ENCODE peak calls at places on chromosomes 5 and 9, in nine cellular contexts. O is upper lobe of right lung; K is lower leg skin; G is CD8-positive, alpha-beta T cell; D is endothelial cell; Y is heart left ventricle; X is choroid plexus epithelial cell; H is BE2C; P is left ventricle myocardium inferior. U is an unnamed sample.

GRCh38 chr5:69032009-69032408 is 61.8 kb upstream of the SLC30A5 start:
- DNase-seq in O (no peak), K (no peak), G (no peak), D (no peak), Y (no peak), X (no peak), H (no peak), P (no peak), U (no peak)

GRCh38 chr5:139849942-139850341 is 54.3 kb downstream of the PSD2 start:
- DNase-seq in O (no peak), K (no peak), G (no peak), D (no peak), Y (no peak), X (no peak), H (peak; percentile 1), P (no peak), U (no peak)

GRCh38 chr5:138354926-138355378 is 2.5 kb downstream of the KDM3B start:
- DNase-seq in O (no peak), K (no peak), G (no peak), D (peak; percentile 16), Y (no peak), X (peak; percentile 94), H (peak; percentile 39), P (no peak), U (peak; percentile 32)

GRCh38 chr5:7529880-7530279 is 133.9 kb downstream of the ADCY2 start:
- DNase-seq in O (no peak), K (no peak), G (no peak), D (no peak), Y (no peak), X (no peak), H (no peak), P (no peak), U (no peak)

GRCh38 chr9:17116400-17116837 is 18.4 kb upstream of the CNTLN start:
- DNase-seq in O (no peak), K (no peak), G (no peak), D (no peak), Y (no peak), X (peak; percentile 67), H (no peak), P (no peak), U (no peak)

GRCh38 chr9:109068764-109069163 is 51.0 kb downstream of the TMEM245 start:
- DNase-seq in O (no peak), K (no peak), G (no peak), D (no peak), Y (no peak), X (no peak), H (no peak), P (no peak), U (no peak)

GRCh38 chr9:100379862-100380261 is 27.1 kb upstream of the TEX10 start:
- DNase-seq in O (no peak), K (no peak), G (no peak), D (no peak), Y (no peak), X (peak; percentile 93), H (no peak), P (no peak), U (no peak)

GRCh38 chr9:15834541-15834940 is 281.7 kb downstream of the CCDC171 start:
- DNase-seq in O (no peak), K (no peak), G (no peak), D (no peak), Y (no peak), X (peak; percentile 82), H (peak; percentile 44), P (no peak), U (no peak)

DNA sequence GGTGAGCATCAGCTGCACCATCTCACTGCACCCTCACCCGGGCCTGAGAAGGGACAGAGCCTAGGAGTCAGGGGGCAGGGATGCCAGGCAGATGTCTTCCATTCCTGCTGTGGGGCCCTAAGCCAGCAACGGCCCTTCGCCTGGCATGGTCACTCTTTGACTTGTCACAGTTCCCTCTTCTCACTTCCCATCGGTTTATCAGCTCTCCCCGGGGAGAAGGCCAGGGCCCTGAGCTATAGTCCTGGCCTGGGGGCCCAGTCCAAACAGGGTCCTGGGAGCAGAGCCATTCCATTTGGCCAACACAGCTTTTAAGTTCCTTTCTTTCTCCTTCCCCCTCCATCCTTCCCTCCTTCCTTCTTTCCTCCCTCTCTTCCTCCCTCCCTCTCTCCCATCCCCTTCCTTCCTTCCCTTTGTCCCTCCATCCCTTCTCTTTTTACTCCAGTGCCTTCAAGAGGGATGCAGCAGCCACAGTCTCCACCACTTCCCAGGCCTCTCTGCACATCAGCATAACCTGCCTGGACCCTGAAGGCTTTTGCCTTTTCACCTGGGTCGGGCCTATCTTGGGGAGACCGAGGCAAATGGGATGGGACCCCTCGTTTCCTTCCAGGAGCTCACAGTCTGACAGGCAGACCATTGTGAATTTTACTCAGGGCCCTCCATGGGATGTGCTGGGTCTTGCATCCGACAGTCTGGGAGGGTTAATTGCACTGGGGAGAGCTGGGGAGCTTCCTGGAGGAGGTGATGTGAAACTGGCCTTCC is 4.2 kb downstream of the COL5A1 start:
- DNase-seq in O (no peak), K (no peak), G (no peak), D (no peak), Y (no peak), X (no peak), H (no peak), P (no peak), U (no peak)
- TF ChIP-seq CTCF in O (no peak), K (no peak), G (no peak), D (no peak), Y (no peak), X (no peak), H (no peak), P (no peak), U (no peak)

DNA sequence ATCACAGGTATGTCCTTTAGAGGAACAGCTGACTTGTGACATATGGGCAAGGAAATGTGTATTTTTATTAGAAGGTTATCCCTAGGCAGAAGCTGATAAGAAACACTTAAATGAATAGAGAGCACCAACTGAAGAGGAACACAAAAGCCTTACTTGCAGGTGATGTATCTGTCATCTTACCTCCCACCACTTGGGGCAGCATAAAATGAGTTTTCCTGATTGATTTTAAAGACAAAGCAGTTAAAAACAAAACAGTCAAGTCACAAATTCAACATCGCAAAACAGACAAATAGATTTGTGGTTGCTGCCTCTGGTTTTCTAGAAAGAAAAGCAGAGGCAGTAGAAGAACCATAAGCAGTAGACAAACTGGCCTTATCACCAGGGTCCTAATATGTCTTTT is 302.4 kb upstream of the ZNF462 start:
- DNase-seq in O (no peak), K (no peak), G (no peak), D (no peak), Y (no peak), X (no peak), H (no peak), P (no peak), U (no peak)
- TF ChIP-seq CTCF in O (no peak), K (no peak), G (no peak), D (peak; percentile 57), Y (peak; percentile 8), X (no peak), H (peak; percentile 54), P (peak; percentile 16), U (no peak)

DNA sequence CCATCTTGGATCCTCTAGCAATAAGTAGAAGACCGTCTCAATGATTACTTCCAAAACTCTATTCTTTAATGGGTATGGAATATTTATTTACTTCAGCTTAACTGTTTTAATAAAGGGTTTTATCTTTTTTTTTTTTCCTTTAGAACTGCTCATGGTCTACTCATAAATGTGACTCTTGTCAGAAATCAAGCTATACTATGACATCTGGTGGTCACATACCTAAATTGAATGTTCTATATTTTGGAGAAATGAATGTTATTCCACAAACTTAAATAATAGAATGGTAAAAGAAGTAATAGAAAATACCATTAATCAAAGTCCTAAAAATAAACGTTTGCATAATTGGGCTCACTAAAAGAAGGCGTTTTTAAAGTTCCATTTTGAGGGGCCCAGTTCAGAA is 131.2 kb upstream of the PLCXD3 start:
- DNase-seq in O (no peak), K (no peak), G (no peak), D (no peak), Y (no peak), X (peak; percentile 47), H (no peak), P (no peak), U (no peak)
- TF ChIP-seq CTCF in O (no peak), K (no peak), G (no peak), D (no peak), Y (peak; percentile 25), X (peak; percentile 20), H (no peak), P (peak; percentile 44), U (no peak)

DNA sequence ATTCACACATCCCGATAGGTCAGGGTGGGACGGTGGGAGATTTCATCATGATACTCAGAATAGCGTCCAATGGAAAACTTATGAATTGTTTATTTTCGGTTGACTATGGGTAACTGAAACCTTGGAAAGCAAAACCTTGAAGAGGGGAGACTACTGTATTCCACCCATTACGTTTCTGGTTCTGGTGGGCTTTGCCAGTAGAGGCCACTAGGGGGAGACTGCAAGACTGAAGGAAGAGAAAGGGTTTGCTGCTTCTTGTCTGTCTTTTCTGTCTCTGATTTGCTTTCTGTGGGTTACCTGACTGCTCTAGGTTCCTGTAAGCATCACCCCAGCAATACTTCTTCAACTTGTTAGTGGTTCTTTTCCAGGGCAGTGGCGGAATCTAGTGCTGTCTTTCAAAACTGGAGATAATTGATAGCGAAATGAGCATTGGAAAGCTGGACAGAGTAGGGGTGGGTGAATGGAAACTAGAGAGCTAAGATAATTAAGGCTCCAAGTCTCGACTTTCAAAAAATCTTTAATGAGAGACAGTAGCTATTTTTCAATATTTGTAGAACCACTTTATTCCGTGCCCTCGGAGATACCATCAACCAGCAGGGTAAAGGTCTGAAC is 27.0 kb downstream of the GRIN3A start:
- DNase-seq in O (no peak), K (no peak), G (no peak), D (peak; percentile 49), Y (no peak), X (peak; percentile 15), H (peak; percentile 46), P (no peak), U (no peak)
- TF ChIP-seq CTCF in O (peak; percentile 50), K (no peak), G (peak; percentile 63), D (peak; percentile 84), Y (peak; percentile 49), X (peak; percentile 74), H (peak; percentile 92), P (peak; percentile 54), U (peak; percentile 16)

GRCh38 chr5:104412649-104413240 is 850.2 kb upstream of the NUDT12 start:
- DNase-seq in O (no peak), K (no peak), G (no peak), D (peak; percentile 44), Y (no peak), X (peak; percentile 77), H (peak; percentile 58), P (no peak), U (no peak)
- TF ChIP-seq CTCF in O (peak; percentile 22), K (no peak), G (no peak), D (peak; percentile 59), Y (no peak), X (peak; percentile 90), H (peak; percentile 87), P (peak; percentile 18), U (no peak)

GRCh38 chr9:2837915-2838314 is 6.0 kb downstream of the PUM3 start:
- DNase-seq in O (no peak), K (no peak), G (no peak), D (no peak), Y (no peak), X (peak; percentile 54), H (no peak), P (no peak), U (no peak)
- TF ChIP-seq CTCF in O (peak; percentile 39), K (no peak), G (no peak), D (no peak), Y (peak; percentile 52), X (peak; percentile 38), H (peak; percentile 4), P (peak; percentile 61), U (peak; percentile 28)

U was measured in natural killer cell.